ENCODE peak calls at places on chromosomes 2 and 18, in five cellular contexts. K, M, T, Z and C are unnamed samples.

GRCh38 chr2:133642831-133643230 is 74.6 kb upstream of the NCKAP5 start:
- DNase-seq in K (no peak), M (no peak), T (no peak), Z (no peak), C (no peak)

GRCh38 chr18:6056171-6056932 is 161.0 kb upstream of the TMEM200C start:
- DNase-seq in K (no peak), M (peak; percentile 5), T (no peak), Z (peak; percentile 57), C (no peak)

GRCh38 chr18:12751891-12752290 is 49.0 kb downstream of the PSMG2 start:
- DNase-seq in K (no peak), M (no peak), T (no peak), Z (no peak), C (no peak)

GRCh38 chr2:234257859-234258561 is 207.5 kb downstream of the SPP2 start:
- DNase-seq in K (peak; percentile 37), M (peak; percentile 94), T (no peak), Z (peak; percentile 64), C (no peak)

GRCh38 chr18:53943463-53943862 is 281.0 kb downstream of the MBD2 start:
- DNase-seq in K (no peak), M (no peak), T (no peak), Z (no peak), C (no peak)

GRCh38 chr2:20781656-20782265 is 41.1 kb downstream of the LDAH start:
- DNase-seq in K (peak; percentile 36), M (peak; percentile 21), T (no peak), Z (peak; percentile 51), C (peak; percentile 21)

GRCh38 chr18:54752185-54752584 is 76.1 kb upstream of the RAB27B start:
- DNase-seq in K (no peak), M (no peak), T (no peak), Z (no peak), C (no peak)

GRCh38 chr18:3180325-3180724 is 39.4 kb downstream of the MYOM1 start:
- DNase-seq in K (no peak), M (no peak), T (no peak), Z (no peak), C (no peak)

GRCh38 chr2:186868344-186868743 is 19.4 kb upstream of the ZSWIM2 start:
- DNase-seq in K (no peak), M (no peak), T (no peak), Z (no peak), C (no peak)

GRCh38 chr2:10405441-10405840 is 42.7 kb downstream of the ODC1 start:
- DNase-seq in K (no peak), M (peak; percentile 99), T (no peak), Z (no peak), C (no peak)

GRCh38 chr18:59910967-59911366 is 11.2 kb downstream of the PMAIP1 start:
- DNase-seq in K (no peak), M (no peak), T (no peak), Z (no peak), C (no peak)

GRCh38 chr2:64599469-64599868 is 54.2 kb downstream of the SERTAD2 start:
- DNase-seq in K (no peak), M (no peak), T (no peak), Z (peak; percentile 23), C (no peak)

GRCh38 chr2:105654474-105655004 is 90.2 kb upstream of the NCK2 start:
- DNase-seq in K (no peak), M (no peak), T (no peak), Z (no peak), C (no peak)

GRCh38 chr2:10601866-10602566 is 87.8 kb downstream of the NOL10 start:
- DNase-seq in K (no peak), M (no peak), T (no peak), Z (no peak), C (no peak)

GRCh38 chr2:27747827-27748352 is 23.6 kb upstream of the MRPL33 start:
- DNase-seq in K (no peak), M (no peak), T (no peak), Z (no peak), C (no peak)

GRCh38 chr2:106193491-106193976 is 567 bp downstream of the UXS1 start:
- DNase-seq in K (peak; percentile 40), M (peak; percentile 25), T (no peak), Z (peak; percentile 15), C (no peak)

GRCh38 chr2:130827502-130828251 is 9.0 kb upstream of the ARHGEF4 start:
- DNase-seq in K (no peak), M (no peak), T (no peak), Z (no peak), C (no peak)

GRCh38 chr2:75614062-75614710 is 32.4 kb upstream of the MRPL19 start:
- DNase-seq in K (no peak), M (no peak), T (no peak), Z (no peak), C (no peak)

GRCh38 chr18:51458861-51459260 is 261.4 kb upstream of the MEX3C start:
- DNase-seq in K (no peak), M (no peak), T (no peak), Z (no peak), C (no peak)

GRCh38 chr2:86413296-86414085 is 27.7 kb upstream of the KDM3A start:
- DNase-seq in K (no peak), M (no peak), T (no peak), Z (no peak), C (no peak)

GRCh38 chr18:74456409-74457042 is 582 bp downstream of the DIPK1C start:
- DNase-seq in K (peak; percentile 42), M (no peak), T (no peak), Z (no peak), C (no peak)

GRCh38 chr2:233822781-233823730 is 31.3 kb downstream of the HJURP start:
- DNase-seq in K (no peak), M (no peak), T (no peak), Z (no peak), C (no peak)

GRCh38 chr2:61014805-61015204 is 2.7 kb upstream of the PEX13 start:
- DNase-seq in K (no peak), M (no peak), T (no peak), Z (no peak), C (no peak)

GRCh38 chr2:145617906-145618305 is 1098.0 kb upstream of the ZEB2 start:
- DNase-seq in K (no peak), M (no peak), T (no peak), Z (no peak), C (no peak)

GRCh38 chr2:15814406-15814805 is 125.9 kb upstream of the MYCN start:
- DNase-seq in K (no peak), M (no peak), T (no peak), Z (no peak), C (no peak)

GRCh38 chr2:67599561-67599960 is 202.4 kb downstream of the ETAA1 start:
- DNase-seq in K (no peak), M (no peak), T (no peak), Z (no peak), C (no peak)

GRCh38 chr18:51621103-51621969 is 423.9 kb upstream of the MEX3C start:
- DNase-seq in K (peak; percentile 79), M (peak; percentile 16), T (peak; percentile 12), Z (peak; percentile 21), C (peak; percentile 30)

GRCh38 chr18:64115906-64116305 is 33.0 kb downstream of the LINC00305 start:
- DNase-seq in K (no peak), M (no peak), T (no peak), Z (no peak), C (no peak)

GRCh38 chr18:64116806-64117205 is 32.1 kb downstream of the LINC00305 start:
- DNase-seq in K (no peak), M (no peak), T (no peak), Z (no peak), C (no peak)

GRCh38 chr18:64111950-64112349 is 36.9 kb downstream of the LINC00305 start:
- DNase-seq in K (no peak), M (no peak), T (no peak), Z (no peak), C (no peak)

DNA sequence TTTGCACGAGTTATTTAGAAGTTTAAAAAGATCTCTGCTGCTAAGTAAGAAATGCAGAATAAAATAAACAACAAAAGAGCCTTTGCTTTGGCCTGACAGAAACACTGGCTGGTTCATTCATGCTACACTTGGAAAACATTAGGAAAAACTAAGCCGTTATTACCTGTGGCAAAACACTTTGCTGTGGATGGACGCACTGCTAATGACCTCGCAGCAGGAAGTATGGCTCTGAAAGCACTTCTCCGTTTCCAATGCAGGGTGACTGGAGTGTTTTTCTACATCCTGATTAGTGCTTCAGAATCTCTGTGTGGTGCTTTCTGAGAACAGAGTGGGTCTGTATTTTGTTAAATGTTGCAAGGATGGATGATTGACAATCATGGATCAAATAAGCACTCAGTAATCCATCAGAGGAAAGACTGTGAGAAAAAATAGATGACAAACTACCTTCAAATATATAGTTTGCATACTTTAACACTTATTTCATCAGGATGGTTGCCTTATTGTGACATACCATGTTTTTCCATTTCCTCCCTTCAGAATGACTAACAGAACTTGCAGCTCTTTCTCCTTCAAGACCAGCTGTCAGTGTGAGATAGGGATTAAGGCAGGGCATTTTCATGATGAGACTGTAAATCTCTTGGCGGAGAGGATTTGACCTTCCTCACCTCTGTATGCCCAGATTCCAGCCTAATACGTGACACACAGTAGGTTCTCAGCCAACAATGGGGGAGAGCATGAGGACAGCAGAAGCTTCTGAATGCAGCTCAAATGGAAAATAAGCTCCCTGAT is 38.0 kb downstream of the LINC00305 start:
- DNase-seq in K (no peak), M (no peak), T (no peak), Z (no peak), C (no peak)
- TF ChIP-seq ESRRA in K (no peak), M (no peak), T (no peak), Z (no peak), C (no peak)

DNA sequence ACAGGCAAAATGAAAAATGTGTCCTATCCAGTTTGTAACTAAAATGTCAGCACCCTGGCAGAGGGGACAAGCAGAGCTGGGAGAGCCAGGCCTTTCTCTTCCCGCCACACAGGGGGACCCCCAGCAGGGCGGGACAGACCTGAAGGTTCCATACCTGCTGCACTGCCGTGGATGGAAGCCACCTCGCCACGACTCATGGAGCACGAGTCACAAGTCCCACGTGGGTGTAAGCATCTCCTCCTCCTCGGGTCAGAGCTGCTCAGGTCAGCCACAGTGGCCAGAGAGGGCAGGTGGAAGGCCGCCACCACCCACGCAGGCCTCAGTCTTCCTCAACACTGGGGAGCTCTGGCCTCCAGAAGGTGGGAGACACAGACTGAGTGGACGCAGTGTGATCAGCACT is 21.0 kb downstream of the C1QL2 start:
- DNase-seq in K (no peak), M (no peak), T (no peak), Z (no peak), C (no peak)
- TF ChIP-seq ESRRA in K (no peak), M (no peak), T (no peak), Z (no peak), C (no peak)

DNA sequence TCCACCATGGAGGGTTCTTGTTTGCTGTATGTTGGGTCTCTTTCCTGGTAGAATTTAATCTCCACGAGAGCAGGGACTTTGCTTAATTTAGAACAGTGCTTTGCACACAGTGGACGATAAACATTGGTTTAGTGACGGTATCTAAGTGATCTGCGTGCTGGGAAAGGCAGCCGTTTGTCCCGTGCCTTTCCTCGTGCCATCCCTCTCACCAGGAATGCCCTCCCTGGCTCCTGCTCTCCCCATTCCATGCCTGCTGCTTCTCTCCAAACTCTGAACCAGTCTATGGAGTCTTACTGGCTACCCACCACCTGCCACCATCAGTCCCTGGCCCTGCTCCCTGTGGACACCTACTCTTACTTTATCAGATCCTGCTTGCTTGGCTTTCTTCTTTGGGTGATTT is 27.3 kb upstream of the TNP1 start:
- DNase-seq in K (no peak), M (no peak), T (no peak), Z (no peak), C (no peak)
- TF ChIP-seq ESRRA in K (no peak), M (no peak), T (no peak), Z (no peak), C (no peak)

DNA sequence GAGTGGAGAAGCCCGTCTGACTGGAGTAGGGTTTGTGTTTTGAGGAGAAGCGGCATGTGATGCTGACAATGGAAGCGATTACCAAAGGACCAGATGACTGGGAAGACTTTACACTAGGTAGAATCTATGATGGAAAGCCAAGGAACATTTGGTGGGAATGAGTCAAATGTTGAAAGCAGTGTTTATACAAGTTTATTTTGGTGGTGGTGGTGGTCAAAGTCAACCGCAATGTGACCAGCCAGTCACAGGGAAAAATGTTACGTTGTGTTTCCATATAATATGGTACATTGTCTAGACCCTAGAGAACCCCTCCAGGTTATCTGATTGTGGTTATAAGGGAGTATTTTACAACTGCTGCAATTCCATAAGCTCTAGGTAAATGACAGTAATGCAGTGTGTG is 216.8 kb downstream of the PID1 start:
- DNase-seq in K (no peak), M (no peak), T (no peak), Z (no peak), C (no peak)
- TF ChIP-seq ESRRA in K (no peak), M (no peak), T (no peak), Z (no peak), C (no peak)